ENCODE peak calls at places on chromosomes 16 and 17, in eight cellular contexts. One of them, this sample, is unnamed.

GRCh38 chr16:81469710-81470481 is 25.3 kb downstream of the CMIP start:
- DNase-seq in A673: no peak
- DNase-seq in brain microvascular endothelial cell: no peak
- DNase-seq in right lobe of liver: peak
- DNase-seq in tibial artery: no peak
- DNase-seq in gastrocnemius medialis: no peak
- DNase-seq in sigmoid colon: no peak
- DNase-seq in fibroblast of the aortic adventitia: no peak
- DNase-seq in this sample: no peak

GRCh38 chr17:46865100-46865499 is 13.7 kb downstream of the WNT9B start:
- DNase-seq in gastrocnemius medialis: no peak
- DNase-seq in sigmoid colon: no peak
- DNase-seq in right lobe of liver: no peak
- DNase-seq in tibial artery: no peak
- DNase-seq in brain microvascular endothelial cell: peak
- DNase-seq in fibroblast of the aortic adventitia: no peak
- DNase-seq in A673: peak
- DNase-seq in this sample: no peak

GRCh38 chr16:83813818-83814653 is 6.3 kb downstream of the HSBP1 start:
- DNase-seq in sigmoid colon: no peak
- DNase-seq in gastrocnemius medialis: no peak
- DNase-seq in brain microvascular endothelial cell: peak
- DNase-seq in A673: peak
- DNase-seq in fibroblast of the aortic adventitia: peak
- DNase-seq in right lobe of liver: no peak
- DNase-seq in tibial artery: no peak
- DNase-seq in this sample: peak

GRCh38 chr16:58661199-58661830 is 23.3 kb downstream of the SLC38A7 start:
- DNase-seq in fibroblast of the aortic adventitia: peak
- DNase-seq in right lobe of liver: no peak
- DNase-seq in gastrocnemius medialis: peak
- DNase-seq in A673: peak
- DNase-seq in tibial artery: peak
- DNase-seq in brain microvascular endothelial cell: peak
- DNase-seq in sigmoid colon: no peak
- DNase-seq in this sample: peak

GRCh38 chr16:8775359-8775758 is 22.1 kb downstream of the TMEM186 start:
- DNase-seq in fibroblast of the aortic adventitia: no peak
- DNase-seq in A673: no peak
- DNase-seq in gastrocnemius medialis: no peak
- DNase-seq in right lobe of liver: no peak
- DNase-seq in tibial artery: no peak
- DNase-seq in sigmoid colon: no peak
- DNase-seq in brain microvascular endothelial cell: no peak
- DNase-seq in this sample: no peak

GRCh38 chr16:67542464-67542863 is 13.8 kb downstream of the RIPOR1 start:
- DNase-seq in right lobe of liver: peak
- DNase-seq in tibial artery: no peak
- DNase-seq in A673: peak
- DNase-seq in brain microvascular endothelial cell: peak
- DNase-seq in sigmoid colon: peak
- DNase-seq in gastrocnemius medialis: no peak
- DNase-seq in fibroblast of the aortic adventitia: peak
- DNase-seq in this sample: no peak

GRCh38 chr17:53971361-53971760 is 148.6 kb downstream of the KIF2B start:
- DNase-seq in sigmoid colon: no peak
- DNase-seq in fibroblast of the aortic adventitia: no peak
- DNase-seq in A673: no peak
- DNase-seq in gastrocnemius medialis: no peak
- DNase-seq in right lobe of liver: no peak
- DNase-seq in brain microvascular endothelial cell: no peak
- DNase-seq in tibial artery: no peak
- DNase-seq in this sample: no peak

GRCh38 chr17:39679521-39680192 is 8.2 kb downstream of the PGAP3 start:
- DNase-seq in gastrocnemius medialis: no peak
- DNase-seq in A673: no peak
- DNase-seq in brain microvascular endothelial cell: no peak
- DNase-seq in sigmoid colon: no peak
- DNase-seq in right lobe of liver: peak
- DNase-seq in tibial artery: no peak
- DNase-seq in fibroblast of the aortic adventitia: no peak
- DNase-seq in this sample: no peak

GRCh38 chr16:31402687-31403086 is 9.6 kb downstream of the ITGAD start:
- DNase-seq in A673: no peak
- DNase-seq in right lobe of liver: no peak
- DNase-seq in brain microvascular endothelial cell: no peak
- DNase-seq in gastrocnemius medialis: no peak
- DNase-seq in sigmoid colon: no peak
- DNase-seq in fibroblast of the aortic adventitia: peak
- DNase-seq in tibial artery: no peak
- DNase-seq in this sample: no peak

GRCh38 chr17:80978499-80979497 is 12.8 kb upstream of the CHMP6 start:
- DNase-seq in A673: no peak
- DNase-seq in fibroblast of the aortic adventitia: no peak
- DNase-seq in right lobe of liver: peak
- DNase-seq in gastrocnemius medialis: no peak
- DNase-seq in sigmoid colon: no peak
- DNase-seq in brain microvascular endothelial cell: peak
- DNase-seq in tibial artery: no peak
- DNase-seq in this sample: no peak

GRCh38 chr17:70123193-70123592 is 46.1 kb upstream of the KCNJ2 start:
- DNase-seq in right lobe of liver: no peak
- DNase-seq in tibial artery: no peak
- DNase-seq in fibroblast of the aortic adventitia: no peak
- DNase-seq in gastrocnemius medialis: no peak
- DNase-seq in brain microvascular endothelial cell: no peak
- DNase-seq in sigmoid colon: no peak
- DNase-seq in A673: no peak
- DNase-seq in this sample: no peak

GRCh38 chr17:41003926-41004325 is 4.2 kb upstream of the KRTAP3-2 start:
- DNase-seq in sigmoid colon: no peak
- DNase-seq in tibial artery: no peak
- DNase-seq in brain microvascular endothelial cell: no peak
- DNase-seq in gastrocnemius medialis: no peak
- DNase-seq in right lobe of liver: no peak
- DNase-seq in fibroblast of the aortic adventitia: no peak
- DNase-seq in A673: no peak
- DNase-seq in this sample: no peak

GRCh38 chr17:16440814-16441629 is 25.7 kb downstream of the TRPV2 start:
- DNase-seq in gastrocnemius medialis: no peak
- DNase-seq in A673: no peak
- DNase-seq in brain microvascular endothelial cell: no peak
- DNase-seq in fibroblast of the aortic adventitia: peak
- DNase-seq in sigmoid colon: no peak
- DNase-seq in right lobe of liver: no peak
- DNase-seq in tibial artery: no peak
- DNase-seq in this sample: no peak

GRCh38 chr16:10981697-10982216 is 37.4 kb downstream of the CLEC16A start:
- DNase-seq in tibial artery: no peak
- DNase-seq in sigmoid colon: no peak
- DNase-seq in right lobe of liver: no peak
- DNase-seq in gastrocnemius medialis: no peak
- DNase-seq in brain microvascular endothelial cell: no peak
- DNase-seq in A673: peak
- DNase-seq in fibroblast of the aortic adventitia: no peak
- DNase-seq in this sample: no peak

GRCh38 chr16:1309888-1310831 is 724 bp downstream of the UBE2I start:
- DNase-seq in fibroblast of the aortic adventitia: peak
- DNase-seq in sigmoid colon: peak
- DNase-seq in A673: no peak
- DNase-seq in tibial artery: peak
- DNase-seq in brain microvascular endothelial cell: peak
- DNase-seq in right lobe of liver: no peak
- DNase-seq in gastrocnemius medialis: peak
- DNase-seq in this sample: peak

GRCh38 chr17:80968602-80969029 is 23.0 kb upstream of the CHMP6 start:
- DNase-seq in fibroblast of the aortic adventitia: peak
- DNase-seq in tibial artery: peak
- DNase-seq in brain microvascular endothelial cell: no peak
- DNase-seq in sigmoid colon: peak
- DNase-seq in right lobe of liver: peak
- DNase-seq in A673: peak
- DNase-seq in gastrocnemius medialis: no peak
- DNase-seq in this sample: no peak

GRCh38 chr16:89446136-89446974 is 44.0 kb downstream of the ANKRD11 start:
- DNase-seq in sigmoid colon: no peak
- DNase-seq in tibial artery: no peak
- DNase-seq in brain microvascular endothelial cell: no peak
- DNase-seq in right lobe of liver: no peak
- DNase-seq in A673: no peak
- DNase-seq in gastrocnemius medialis: peak
- DNase-seq in fibroblast of the aortic adventitia: no peak
- DNase-seq in this sample: no peak

GRCh38 chr17:15966183-15966878 is 21.4 kb downstream of the ADORA2B start:
- DNase-seq in right lobe of liver: no peak
- DNase-seq in gastrocnemius medialis: no peak
- DNase-seq in tibial artery: no peak
- DNase-seq in brain microvascular endothelial cell: no peak
- DNase-seq in fibroblast of the aortic adventitia: no peak
- DNase-seq in sigmoid colon: peak
- DNase-seq in A673: peak
- DNase-seq in this sample: peak

GRCh38 chr17:8155341-8156173 is 3.4 kb upstream of the PER1 start:
- DNase-seq in brain microvascular endothelial cell: no peak
- DNase-seq in sigmoid colon: peak
- DNase-seq in tibial artery: no peak
- DNase-seq in A673: no peak
- DNase-seq in gastrocnemius medialis: peak
- DNase-seq in right lobe of liver: no peak
- DNase-seq in fibroblast of the aortic adventitia: peak
- DNase-seq in this sample: no peak

GRCh38 chr16:10121496-10121895 is 60.7 kb downstream of the GRIN2A start:
- DNase-seq in gastrocnemius medialis: no peak
- DNase-seq in fibroblast of the aortic adventitia: peak
- DNase-seq in brain microvascular endothelial cell: peak
- DNase-seq in right lobe of liver: no peak
- DNase-seq in tibial artery: no peak
- DNase-seq in sigmoid colon: no peak
- DNase-seq in A673: no peak
- DNase-seq in this sample: peak

DNA sequence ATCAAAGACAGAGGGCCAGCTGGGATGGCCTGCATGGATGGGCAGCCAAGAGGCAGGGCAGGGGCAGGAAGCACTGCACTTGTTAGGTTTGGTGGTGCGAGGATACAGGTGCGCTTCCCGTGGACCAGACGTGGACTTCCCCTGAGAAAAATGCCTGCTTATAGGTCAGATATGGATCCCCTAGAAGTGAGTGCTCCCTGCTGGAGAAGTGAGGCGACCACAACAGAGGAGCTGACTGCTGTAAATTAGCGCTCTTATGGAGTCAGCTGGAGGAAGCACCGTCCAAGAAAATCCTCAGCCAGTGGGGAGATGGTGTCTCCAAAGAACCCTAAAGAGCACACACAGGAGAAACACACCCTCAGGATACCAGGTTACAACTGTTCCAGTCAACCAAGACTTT is 27.7 kb upstream of the CCDC182 start:
- DNase-seq in tibial artery: no peak
- DNase-seq in A673: no peak
- DNase-seq in gastrocnemius medialis: no peak
- DNase-seq in brain microvascular endothelial cell: no peak
- DNase-seq in sigmoid colon: no peak
- DNase-seq in right lobe of liver: no peak
- DNase-seq in fibroblast of the aortic adventitia: no peak
- DNase-seq in this sample: no peak
- TF ChIP-seq CTCF in tibial artery: no peak
- TF ChIP-seq CTCF in A673: peak
- TF ChIP-seq CTCF in gastrocnemius medialis: no peak
- TF ChIP-seq CTCF in brain microvascular endothelial cell: no peak
- TF ChIP-seq CTCF in sigmoid colon: no peak
- TF ChIP-seq CTCF in right lobe of liver: no peak
- TF ChIP-seq CTCF in fibroblast of the aortic adventitia: no peak
- TF ChIP-seq CTCF in this sample: no peak

GRCh38 chr16:57203451-57203850 is 17.3 kb downstream of the RSPRY1 start:
- DNase-seq in right lobe of liver: no peak
- DNase-seq in tibial artery: no peak
- DNase-seq in sigmoid colon: no peak
- DNase-seq in A673: no peak
- DNase-seq in gastrocnemius medialis: no peak
- DNase-seq in brain microvascular endothelial cell: peak
- DNase-seq in fibroblast of the aortic adventitia: no peak
- DNase-seq in this sample: no peak
- H3K4me3 ChIP-seq in right lobe of liver: no peak
- H3K4me3 ChIP-seq in tibial artery: no peak
- H3K4me3 ChIP-seq in sigmoid colon: no peak
- H3K4me3 ChIP-seq in A673: no peak
- H3K4me3 ChIP-seq in gastrocnemius medialis: no peak
- H3K4me3 ChIP-seq in brain microvascular endothelial cell: no peak
- H3K4me3 ChIP-seq in fibroblast of the aortic adventitia: no peak
- H3K4me3 ChIP-seq in this sample: no peak

GRCh38 chr17:2094891-2095535 is 40.1 kb downstream of the HIC1 start:
- DNase-seq in fibroblast of the aortic adventitia: peak
- DNase-seq in brain microvascular endothelial cell: peak
- DNase-seq in sigmoid colon: peak
- DNase-seq in gastrocnemius medialis: peak
- DNase-seq in tibial artery: peak
- DNase-seq in right lobe of liver: peak
- DNase-seq in A673: peak
- DNase-seq in this sample: no peak
- TF ChIP-seq CTCF in fibroblast of the aortic adventitia: peak
- TF ChIP-seq CTCF in brain microvascular endothelial cell: peak
- TF ChIP-seq CTCF in sigmoid colon: peak
- TF ChIP-seq CTCF in gastrocnemius medialis: peak
- TF ChIP-seq CTCF in tibial artery: peak
- TF ChIP-seq CTCF in right lobe of liver: peak
- TF ChIP-seq CTCF in A673: peak
- TF ChIP-seq CTCF in this sample: peak

GRCh38 chr17:28334666-28335200 is 539 bp downstream of the IFT20 start:
- DNase-seq in A673: no peak
- DNase-seq in tibial artery: no peak
- DNase-seq in gastrocnemius medialis: no peak
- DNase-seq in brain microvascular endothelial cell: no peak
- DNase-seq in fibroblast of the aortic adventitia: no peak
- DNase-seq in right lobe of liver: no peak
- DNase-seq in sigmoid colon: peak
- DNase-seq in this sample: no peak
- H3K4me3 ChIP-seq in A673: peak
- H3K4me3 ChIP-seq in tibial artery: peak
- H3K4me3 ChIP-seq in gastrocnemius medialis: peak
- H3K4me3 ChIP-seq in brain microvascular endothelial cell: peak
- H3K4me3 ChIP-seq in fibroblast of the aortic adventitia: peak
- H3K4me3 ChIP-seq in right lobe of liver: peak
- H3K4me3 ChIP-seq in sigmoid colon: peak
- H3K4me3 ChIP-seq in this sample: peak

GRCh38 chr17:60090412-60090811 is 11.7 kb upstream of the HEATR6 start:
- DNase-seq in A673: no peak
- DNase-seq in right lobe of liver: no peak
- DNase-seq in tibial artery: no peak
- DNase-seq in brain microvascular endothelial cell: no peak
- DNase-seq in sigmoid colon: no peak
- DNase-seq in fibroblast of the aortic adventitia: no peak
- DNase-seq in gastrocnemius medialis: no peak
- DNase-seq in this sample: no peak
- TF ChIP-seq CTCF in A673: no peak
- TF ChIP-seq CTCF in right lobe of liver: no peak
- TF ChIP-seq CTCF in tibial artery: no peak
- TF ChIP-seq CTCF in brain microvascular endothelial cell: no peak
- TF ChIP-seq CTCF in sigmoid colon: no peak
- TF ChIP-seq CTCF in fibroblast of the aortic adventitia: no peak
- TF ChIP-seq CTCF in gastrocnemius medialis: no peak
- TF ChIP-seq CTCF in this sample: no peak